ENCODE peak calls at places on chromosomes 4 and X, in five cellular contexts. I, R, K, P and L are unnamed samples.

GRCh38 chrX:150688911-150689451 is 4.2 kb upstream of the MTMR1 start:
- DNase-seq in I (no peak), R (no peak), K (peak), P (peak), L (no peak)

GRCh38 chr4:118942465-118942864 is 53.8 kb downstream of the SYNPO2 start:
- DNase-seq in I (no peak), R (no peak), K (no peak), P (peak), L (no peak)

GRCh38 chr4:47373174-47373573 is 90.3 kb downstream of the COMMD8 start:
- DNase-seq in I (no peak), R (no peak), K (no peak), P (no peak), L (no peak)

GRCh38 chr4:87058272-87059073 is 123.7 kb downstream of the AFF1 start:
- DNase-seq in I (no peak), R (peak), K (peak), P (peak), L (no peak)

GRCh38 chr4:121656269-121656641 is 40.5 kb downstream of the ANXA5 start:
- DNase-seq in I (no peak), R (peak), K (peak), P (peak), L (no peak)

GRCh38 chrX:56281789-56282188 is 49.6 kb downstream of the KLF8 start:
- DNase-seq in I (no peak), R (peak), K (peak), P (peak), L (no peak)

GRCh38 chr4:1109898-1110506 is 3.4 kb downstream of the RNF212 start:
- DNase-seq in I (no peak), R (no peak), K (no peak), P (no peak), L (no peak)

GRCh38 chr4:71396382-71396781 is 57.6 kb downstream of the SLC4A4 start:
- DNase-seq in I (no peak), R (no peak), K (no peak), P (peak), L (no peak)

GRCh38 chrX:10665681-10666080 is 45.3 kb upstream of the MID1 start:
- DNase-seq in I (no peak), R (no peak), K (no peak), P (no peak), L (no peak)

GRCh38 chrX:15820106-15821073 is 30.1 kb downstream of the ZRSR2 start:
- DNase-seq in I (no peak), R (no peak), K (no peak), P (no peak), L (no peak)

GRCh38 chr4:126591583-126591982 is 1041.2 kb upstream of the INTU start:
- DNase-seq in I (no peak), R (no peak), K (no peak), P (no peak), L (no peak)

GRCh38 chrX:134803551-134804183 is 145.4 kb upstream of the PLAC1 start:
- DNase-seq in I (no peak), R (peak), K (peak), P (no peak), L (no peak)

GRCh38 chrX:79081895-79082512 is 62.5 kb upstream of the GPR174 start:
- DNase-seq in I (no peak), R (peak), K (peak), P (peak), L (peak)

GRCh38 chr4:40238008-40238699 is 41.3 kb downstream of the RHOH start:
- DNase-seq in I (no peak), R (no peak), K (no peak), P (no peak), L (peak)

GRCh38 chr4:183082053-183082452 is 17.0 kb upstream of the WWC2 start:
- DNase-seq in I (no peak), R (no peak), K (no peak), P (peak), L (no peak)

GRCh38 chr4:74543247-74543670 is 98.3 kb downstream of the AREG start:
- DNase-seq in I (no peak), R (peak), K (no peak), P (peak), L (no peak)

DNA sequence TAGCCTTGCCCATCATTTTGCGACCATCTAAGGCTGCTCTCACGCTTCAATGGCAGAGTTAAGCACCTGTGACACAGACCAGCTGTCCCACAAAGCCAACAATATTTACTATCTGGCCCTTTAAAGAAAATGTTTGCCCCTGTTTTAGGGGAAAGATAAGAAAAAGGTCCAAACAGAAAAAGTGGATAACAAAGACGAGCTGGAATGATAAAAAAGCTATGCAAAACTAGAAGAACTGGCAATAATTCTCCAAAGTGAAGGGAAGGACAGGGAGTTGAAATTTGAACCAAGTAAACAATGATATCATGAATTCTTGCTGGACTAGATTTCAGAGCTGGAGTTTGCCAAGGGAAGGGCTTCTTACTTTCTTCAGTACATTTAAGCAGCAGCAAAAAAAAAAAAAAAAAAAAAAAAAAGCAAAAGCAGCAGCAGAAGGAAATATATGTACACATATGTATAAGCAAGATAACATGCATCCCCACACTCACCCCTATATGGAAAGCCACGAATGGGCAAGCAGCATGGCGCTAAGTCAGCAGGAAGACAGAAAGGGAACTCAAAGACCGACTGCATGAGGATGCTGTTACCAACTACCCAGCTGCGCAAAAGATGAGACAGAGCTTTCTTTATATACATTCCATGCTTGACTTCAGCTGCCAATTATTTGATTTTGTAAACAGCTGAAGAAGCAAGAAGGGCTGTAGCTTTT is 12.4 kb downstream of the TRAPPC2 start:
- DNase-seq in I (no peak), R (no peak), K (no peak), P (peak), L (no peak)
- H3K4me3 ChIP-seq in I (no peak), R (no peak), K (no peak), P (no peak), L (no peak)

GRCh38 chr4:140025470-140025869 is 128.5 kb downstream of the MAML3 start:
- DNase-seq in I (no peak), R (no peak), K (no peak), P (no peak), L (no peak)

GRCh38 chr4:140020457-140021361 is 133.3 kb downstream of the MAML3 start:
- DNase-seq in I (no peak), R (no peak), K (no peak), P (no peak), L (no peak)

GRCh38 chr4:140018931-140019618 is 134.9 kb downstream of the MAML3 start:
- DNase-seq in I (no peak), R (no peak), K (no peak), P (no peak), L (no peak)

GRCh38 chr4:140014284-140014683 is 139.7 kb downstream of the MAML3 start:
- DNase-seq in I (no peak), R (no peak), K (no peak), P (peak), L (no peak)

DNA sequence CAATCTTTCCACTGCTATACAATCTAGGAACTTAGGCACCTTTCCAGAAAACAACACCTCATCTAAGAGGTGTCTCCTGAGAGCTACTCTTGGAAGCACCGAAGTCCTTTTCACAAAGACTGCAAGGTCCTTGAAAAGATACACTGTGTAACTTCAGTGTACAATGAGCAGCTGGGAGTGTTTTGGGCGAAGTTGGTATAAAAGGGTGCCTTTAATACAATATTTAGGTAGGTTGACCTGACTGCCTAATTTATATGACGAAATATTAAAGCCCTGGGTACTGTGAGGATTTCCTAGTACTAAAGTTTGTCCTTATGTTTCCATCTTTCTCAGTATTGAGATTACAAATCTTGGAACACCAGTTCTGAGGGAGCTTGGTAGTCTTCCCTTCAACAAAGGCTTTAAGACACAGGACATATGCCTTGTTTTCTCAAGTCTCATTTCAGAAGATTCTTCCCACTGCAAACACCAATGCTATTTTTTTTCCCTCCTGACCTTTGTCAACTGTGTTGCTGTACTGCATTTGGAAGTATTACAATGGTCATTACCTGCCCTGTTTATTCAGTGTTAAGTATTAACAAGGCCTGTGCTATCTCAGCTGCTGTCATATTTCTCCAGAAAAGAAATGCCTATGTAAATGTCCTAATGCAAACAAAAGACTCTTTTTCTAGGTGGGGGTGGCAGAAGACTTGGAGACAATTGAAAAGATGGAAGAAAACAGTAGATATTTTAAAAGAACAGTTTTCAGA is 134.2 kb downstream of the MAML3 start:
- DNase-seq in I (no peak), R (no peak), K (no peak), P (no peak), L (no peak)
- H3K4me3 ChIP-seq in I (no peak), R (no peak), K (no peak), P (no peak), L (no peak)

DNA sequence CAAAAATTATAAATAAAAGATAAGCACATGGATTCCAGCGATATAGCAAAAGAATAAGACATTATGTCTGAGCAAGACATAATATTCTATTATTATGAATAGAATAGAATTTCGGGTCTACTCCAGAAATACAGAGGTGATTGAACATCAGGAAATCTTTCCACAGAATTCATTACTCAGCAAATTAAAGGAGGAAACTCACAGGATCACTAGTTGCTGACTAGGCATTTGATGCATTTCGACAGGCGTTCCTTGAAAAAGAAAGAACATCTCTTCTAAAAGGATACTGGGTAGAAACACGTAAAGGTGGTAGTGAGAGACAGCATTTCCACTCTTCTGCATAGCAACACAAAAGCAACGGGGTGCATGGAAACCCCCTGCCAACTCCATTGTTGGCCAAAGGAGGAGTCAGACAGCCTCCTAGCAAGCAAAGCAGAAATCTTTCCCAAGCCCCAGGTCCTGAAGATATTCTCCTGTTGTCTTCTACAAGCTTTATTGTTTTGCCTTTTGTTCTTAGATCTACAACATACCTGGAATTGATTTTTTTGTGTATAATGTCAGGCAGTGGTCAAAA is 14.3 kb upstream of the PDZD4 start:
- DNase-seq in I (no peak), R (no peak), K (peak), P (no peak), L (no peak)
- H3K4me3 ChIP-seq in I (no peak), R (no peak), K (peak), P (no peak), L (no peak)

DNA sequence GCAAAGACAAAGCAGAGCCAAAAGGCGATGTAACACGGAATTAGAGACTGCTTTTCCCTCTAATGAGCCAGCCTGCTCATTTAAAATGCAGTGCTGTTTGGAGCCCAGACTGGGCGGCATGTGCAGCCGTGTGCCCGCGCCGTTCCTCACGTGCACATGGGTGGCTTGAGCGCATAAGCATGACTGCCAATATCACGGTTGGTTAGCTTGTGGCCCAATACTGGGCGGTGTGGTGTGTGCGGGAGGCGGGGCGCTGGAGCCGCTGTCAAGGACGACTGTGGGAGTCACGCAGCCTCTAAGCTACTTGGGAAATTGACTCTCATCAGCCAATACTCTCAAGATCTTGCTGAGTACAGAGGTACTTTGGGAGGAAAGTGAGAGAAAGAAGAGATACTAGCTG is 86.9 kb upstream of the SCOC start:
- DNase-seq in I (no peak), R (no peak), K (no peak), P (no peak), L (no peak)
- H3K4me3 ChIP-seq in I (no peak), R (no peak), K (no peak), P (no peak), L (no peak)

GRCh38 chr4:145552181-145552822 is 66.9 kb upstream of the MMAA start:
- DNase-seq in I (no peak), R (peak), K (no peak), P (no peak), L (no peak)
- H3K4me3 ChIP-seq in I (no peak), R (no peak), K (no peak), P (no peak), L (no peak)

DNA sequence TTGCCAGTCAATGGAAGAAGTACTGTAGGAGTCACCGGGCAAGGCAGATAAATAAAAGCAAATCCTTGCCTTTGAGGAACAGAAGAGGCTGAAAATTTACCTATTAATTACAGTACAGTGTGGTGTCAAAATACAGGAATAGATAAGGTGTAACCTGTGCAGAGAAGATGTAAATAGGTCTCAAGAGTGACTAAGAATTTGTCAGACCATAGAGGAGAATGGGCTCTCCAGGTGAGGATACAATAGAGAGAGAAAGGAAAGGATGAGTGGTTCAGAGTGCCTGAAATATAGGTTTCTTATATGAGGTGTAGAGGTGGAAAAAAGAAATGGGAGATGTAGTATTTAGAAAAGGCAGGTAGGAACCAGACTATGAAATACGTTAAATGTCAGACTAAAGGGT is 801 bp upstream of the ZC4H2 start:
- DNase-seq in I (no peak), R (no peak), K (no peak), P (peak), L (no peak)
- H3K4me3 ChIP-seq in I (peak), R (no peak), K (peak), P (no peak), L (peak)

GRCh38 chr4:150960818-150961217 is 54.3 kb downstream of the LRBA start:
- DNase-seq in I (no peak), R (peak), K (peak), P (peak), L (no peak)
- H3K4me3 ChIP-seq in I (no peak), R (no peak), K (no peak), P (no peak), L (no peak)

DNA sequence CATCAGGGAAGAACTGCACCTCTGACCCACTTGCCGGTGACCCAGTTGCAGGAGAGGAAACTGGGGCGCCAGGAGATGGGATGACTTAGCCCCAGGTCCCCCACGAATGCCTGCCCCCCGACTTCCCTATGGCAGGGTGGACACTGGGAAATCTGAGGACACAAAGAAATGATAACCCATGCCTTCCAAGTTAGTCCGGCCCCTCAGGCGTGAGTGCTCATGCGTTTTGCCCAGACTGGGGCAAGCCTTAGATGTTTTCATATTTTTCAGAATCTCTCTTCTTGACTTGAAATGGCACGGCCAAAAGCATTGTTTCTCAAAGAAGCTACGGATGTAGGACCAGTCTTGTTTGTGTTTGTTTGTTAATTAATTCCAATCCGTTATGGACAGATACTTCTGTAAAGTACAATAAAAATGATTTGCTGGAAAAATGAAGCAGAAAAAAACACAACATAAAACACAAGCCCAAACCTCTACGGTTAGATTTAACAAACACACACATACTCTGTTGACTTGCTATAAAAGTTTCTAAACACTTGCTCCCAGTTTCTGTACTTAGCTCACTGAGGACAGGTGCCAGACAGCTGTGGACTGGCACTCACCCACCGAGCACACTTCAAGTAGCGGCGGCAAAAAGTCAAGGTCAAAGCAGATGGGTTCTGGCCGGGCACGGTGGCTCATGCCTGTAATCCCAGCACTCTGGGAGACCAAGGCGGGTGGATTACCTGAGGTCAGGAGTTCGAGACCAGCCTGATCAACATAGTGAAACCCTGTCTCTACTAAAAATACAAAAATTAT is 341.5 kb downstream of the BCOR start:
- DNase-seq in I (no peak), R (no peak), K (no peak), P (no peak), L (no peak)
- H3K4me3 ChIP-seq in I (no peak), R (no peak), K (no peak), P (no peak), L (no peak)

GRCh38 chr4:25233194-25233593 is 639 bp upstream of the PI4K2B start:
- DNase-seq in I (no peak), R (no peak), K (no peak), P (no peak), L (peak)
- H3K4me3 ChIP-seq in I (peak), R (peak), K (peak), P (peak), L (peak)

GRCh38 chr4:37243722-37244582 is 591 bp upstream of the NWD2 start:
- DNase-seq in I (no peak), R (no peak), K (peak), P (no peak), L (no peak)

GRCh38 chr4:37243061-37243460 is 1.5 kb upstream of the NWD2 start:
- DNase-seq in I (no peak), R (peak), K (peak), P (no peak), L (no peak)

GRCh38 chr4:37246891-37247290 is 2.3 kb downstream of the NWD2 start:
- DNase-seq in I (no peak), R (no peak), K (no peak), P (no peak), L (no peak)

GRCh38 chr4:37245391-37245954 is 930 bp downstream of the NWD2 start:
- DNase-seq in I (no peak), R (no peak), K (peak), P (no peak), L (no peak)

GRCh38 chr4:37244583-37245390 is at the start of gene NWD2:
- DNase-seq in I (no peak), R (peak), K (peak), P (peak), L (no peak)
- H3K4me3 ChIP-seq in I (peak), R (no peak), K (peak), P (no peak), L (no peak)